ENCODE peak calls at places on chromosomes 12 and 14, in ten cellular contexts. Y, J, C, W, G, K, B, T, P and S are unnamed samples.
A peak's percentile ranks its signal among the peaks of the same experiment; 100 is the strongest.

GRCh38 chr12:50923361-50924130 is 28.8 kb upstream of the HIGD1C start:
- DNase-seq in Y (no peak), J (no peak), C (no peak), W (no peak), G (no peak), K (no peak), B (no peak), T (no peak), P (no peak), S (no peak)

GRCh38 chr12:131818821-131819585 is 9.2 kb upstream of the MMP17 start:
- DNase-seq in Y (no peak), J (no peak), C (no peak), W (no peak), G (peak; percentile 91), K (no peak), B (no peak), T (no peak), P (no peak), S (no peak)

GRCh38 chr12:48183091-48183875 is at the start of gene CCDC184:
- DNase-seq in Y (peak; percentile 17), J (peak; percentile 48), C (peak; percentile 69), W (peak; percentile 86), G (peak; percentile 50), K (peak; percentile 57), B (peak; percentile 44), T (peak; percentile 58), P (peak; percentile 57), S (peak; percentile 83)

GRCh38 chr14:76827696-76828301 is 1.6 kb downstream of the LRRC74A start:
- DNase-seq in Y (no peak), J (no peak), C (no peak), W (no peak), G (no peak), K (peak; percentile 53), B (no peak), T (peak; percentile 23), P (no peak), S (no peak)

GRCh38 chr14:101365329-101366158 is 195.8 kb upstream of the DIO3 start:
- DNase-seq in Y (no peak), J (no peak), C (no peak), W (no peak), G (no peak), K (no peak), B (no peak), T (no peak), P (no peak), S (no peak)

GRCh38 chr12:114166360-114166759 is 200.2 kb upstream of the RBM19 start:
- DNase-seq in Y (no peak), J (no peak), C (no peak), W (peak; percentile 80), G (no peak), K (no peak), B (no peak), T (peak; percentile 6), P (no peak), S (no peak)

GRCh38 chr12:116498471-116498870 is 60.7 kb upstream of the MAP1LC3B2 start:
- DNase-seq in Y (no peak), J (no peak), C (no peak), W (no peak), G (no peak), K (no peak), B (no peak), T (no peak), P (no peak), S (no peak)

GRCh38 chr12:47920913-47921312 is 16.1 kb upstream of the VDR start:
- DNase-seq in Y (no peak), J (no peak), C (no peak), W (no peak), G (no peak), K (no peak), B (no peak), T (no peak), P (no peak), S (no peak)

GRCh38 chr12:64171715-64172114 is 50.4 kb downstream of the KICS2 start:
- DNase-seq in Y (no peak), J (no peak), C (no peak), W (no peak), G (no peak), K (no peak), B (peak; percentile 37), T (no peak), P (no peak), S (no peak)

GRCh38 chr12:17284873-17285272 is 678.9 kb upstream of the LMO3 start:
- DNase-seq in Y (no peak), J (no peak), C (no peak), W (no peak), G (no peak), K (no peak), B (no peak), T (no peak), P (no peak), S (no peak)

GRCh38 chr12:101759396-101760047 is 20.3 kb upstream of the SYCP3 start:
- DNase-seq in Y (no peak), J (no peak), C (no peak), W (no peak), G (no peak), K (no peak), B (peak; percentile 19), T (no peak), P (no peak), S (peak; percentile 33)

GRCh38 chr14:61111145-61112130 is 130.4 kb downstream of the SLC38A6 start:
- DNase-seq in Y (no peak), J (no peak), C (no peak), W (peak; percentile 24), G (no peak), K (no peak), B (no peak), T (no peak), P (no peak), S (no peak)